ENCODE peak calls at places on chromosomes 3 and 15, in six cellular contexts. F is lower lobe of right lung; N is T-helper 1 cell; O is naive thymus-derived CD4-positive, alpha-beta T cell; D is NCI-H460; E is anterior cingulate cortex. L is an unnamed sample.

GRCh38 chr15:64305261-64305660 is 50.7 kb downstream of the CSNK1G1 start:
- DNase-seq in D (no peak), O (no peak), F (no peak), N (no peak), E (no peak), L (no peak)

GRCh38 chr15:65730560-65731172 is 61.4 kb downstream of the DENND4A start:
- DNase-seq in D (peak), F (no peak), E (no peak), O (no peak), N (no peak), L (no peak)

GRCh38 chr3:2623463-2623862 is 486.7 kb downstream of the IL5RA start:
- DNase-seq in O (no peak), N (no peak), F (no peak), E (no peak), D (no peak), L (peak)

GRCh38 chr3:46495901-46496456 is 1.8 kb upstream of the RTP3 start:
- DNase-seq in O (no peak), E (no peak), N (no peak), F (no peak), D (no peak), L (no peak)

GRCh38 chr3:71450985-71451560 is 132.5 kb downstream of the FOXP1 start:
- DNase-seq in D (no peak), N (no peak), E (no peak), O (peak), F (no peak), L (peak)

GRCh38 chr3:99471353-99472323 is 166.8 kb upstream of the COL8A1 start:
- DNase-seq in N (no peak), D (no peak), O (no peak), F (no peak), E (no peak), L (no peak)

GRCh38 chr3:136171097-136171542 is 25.0 kb downstream of the MSL2 start:
- DNase-seq in F (no peak), E (no peak), N (no peak), D (peak), O (no peak), L (no peak)

GRCh38 chr3:167913218-167913902 is 177.8 kb downstream of the SERPINI1 start:
- DNase-seq in N (no peak), E (no peak), O (no peak), F (peak), D (no peak), L (no peak)

GRCh38 chr15:31330111-31330785 is 3.6 kb downstream of the KLF13 start:
- DNase-seq in N (no peak), D (no peak), O (no peak), E (no peak), F (no peak), L (no peak)

GRCh38 chr3:38541800-38542199 is 45.7 kb downstream of the EXOG start:
- DNase-seq in O (no peak), F (no peak), N (no peak), D (no peak), E (no peak), L (no peak)

GRCh38 chr15:89197503-89197971 is 23.8 kb downstream of the RLBP1 start:
- DNase-seq in D (no peak), F (peak), O (no peak), E (peak), N (peak), L (peak)

GRCh38 chr15:77821188-77821958 is 188.7 kb upstream of the LINGO1 start:
- DNase-seq in F (no peak), N (peak), D (peak), O (no peak), E (peak), L (peak)

GRCh38 chr3:152298393-152299242 is 29.9 kb downstream of the MBNL1 start:
- DNase-seq in O (peak), E (peak), N (peak), D (peak), F (no peak), L (peak)